ENCODE peak calls at places on chromosome 1, in four cellular contexts. I is effector memory CD8-positive, alpha-beta T cell; P is coronary artery; X is GM23248. K is an unnamed sample.

GRCh38 chr1:31593770-31594632 is 17.7 kb downstream of the TINAGL1 start:
- DNase-seq in I (peak; percentile 62), P (peak; percentile 84), X (peak; percentile 83), K (no peak)

GRCh38 chr1:204075890-204076837 is 3.2 kb downstream of the SOX13 start:
- DNase-seq in I (no peak), P (no peak), X (no peak), K (no peak)

GRCh38 chr1:40951943-40952743 is 27.4 kb upstream of the CTPS1 start:
- DNase-seq in I (peak; percentile 53), P (peak; percentile 79), X (peak; percentile 63), K (no peak)

GRCh38 chr1:200035397-200035955 is 8.0 kb downstream of the NR5A2 start:
- DNase-seq in I (no peak), P (no peak), X (peak; percentile 17), K (no peak)

GRCh38 chr1:34926894-34927293 is 2.6 kb downstream of the DLGAP3 start:
- DNase-seq in I (no peak), P (peak; percentile 19), X (no peak), K (no peak)

GRCh38 chr1:15756143-15757015 is 2.2 kb upstream of the FBLIM1 start:
- DNase-seq in I (no peak), P (peak; percentile 80), X (peak; percentile 44), K (no peak)

GRCh38 chr1:173255214-173255813 is 48.2 kb upstream of the TNFSF4 start:
- DNase-seq in I (no peak), P (no peak), X (peak; percentile 58), K (no peak)

GRCh38 chr1:222064388-222065201 is 322.7 kb upstream of the DUSP10 start:
- DNase-seq in I (no peak), P (no peak), X (peak; percentile 87), K (no peak)

GRCh38 chr1:173503391-173503790 is 26.3 kb downstream of the PRDX6 start:
- DNase-seq in I (no peak), P (no peak), X (peak; percentile 60), K (no peak)

GRCh38 chr1:219660666-219661463 is 48.0 kb upstream of the ZC3H11B start:
- DNase-seq in I (no peak), P (peak; percentile 81), X (peak; percentile 75), K (peak; percentile 66)

GRCh38 chr1:211379446-211379845 is 52.8 kb downstream of the TRAF5 start:
- DNase-seq in I (no peak), P (no peak), X (no peak), K (no peak)

GRCh38 chr1:246876423-246876822 is 55.3 kb downstream of the AHCTF1 start:
- DNase-seq in I (no peak), P (no peak), X (no peak), K (no peak)

GRCh38 chr1:54069792-54070548 is 16.6 kb downstream of the TCEANC2 start:
- DNase-seq in I (no peak), P (no peak), X (peak; percentile 72), K (no peak)

GRCh38 chr1:26239936-26240335 is 5.9 kb downstream of the CEP85 start:
- DNase-seq in I (no peak), P (no peak), X (peak; percentile 58), K (no peak)

GRCh38 chr1:229433364-229434004 is 410 bp downstream of the ACTA1 start:
- DNase-seq in I (no peak), P (no peak), X (no peak), K (no peak)

GRCh38 chr1:206568779-206569352 is 43.4 kb downstream of the EIF2D start:
- DNase-seq in I (no peak), P (no peak), X (no peak), K (no peak)

GRCh38 chr1:168213349-168213748 is 12.5 kb upstream of the SFT2D2 start:
- DNase-seq in I (no peak), P (no peak), X (no peak), K (no peak)